ENCODE peak calls at places on chromosomes 16 and 17, in five cellular contexts. T is heart right ventricle; B is CD8-positive, alpha-beta memory T cell; A is tibial artery; L is aorta. D is an unnamed sample.

GRCh38 chr17:17356149-17356930 is 53.2 kb downstream of the NT5M start:
- DNase-seq in T (peak; percentile 79), B (peak; percentile 61), L (peak; percentile 79), A (peak; percentile 83), D (peak; percentile 65)

GRCh38 chr16:70348991-70349390 is 2.3 kb downstream of the DDX19A start:
- DNase-seq in T (peak; percentile 21), B (no peak), A (no peak), L (no peak), D (no peak)

GRCh38 chr17:73394523-73395450 is 83.0 kb upstream of the CDC42EP4 start:
- DNase-seq in B (no peak), T (no peak), A (no peak), L (no peak), D (no peak)

GRCh38 chr17:78785663-78786057 is 3.6 kb upstream of the CYTH1 start:
- DNase-seq in T (no peak), A (peak; percentile 39), L (no peak), B (no peak), D (no peak)

GRCh38 chr16:31083981-31084380 is 4.8 kb downstream of the PRSS53 start:
- DNase-seq in A (no peak), T (no peak), L (no peak), B (no peak), D (no peak)

GRCh38 chr16:53743149-53743566 is 39.2 kb downstream of the FTO start:
- DNase-seq in A (no peak), T (no peak), B (peak; percentile 1), L (no peak), D (peak; percentile 12)

GRCh38 chr17:77316191-77316641 is 175.4 kb downstream of the SEC14L1 start:
- DNase-seq in B (no peak), T (no peak), L (peak; percentile 79), A (peak; percentile 84), D (no peak)

GRCh38 chr16:55465077-55465896 is 13.7 kb upstream of the MMP2 start:
- DNase-seq in A (peak; percentile 89), T (peak; percentile 87), B (peak; percentile 57), L (peak; percentile 90), D (peak; percentile 76)

GRCh38 chr17:29571883-29572681 is 3.6 kb downstream of the TP53I13 start:
- DNase-seq in T (peak; percentile 11), B (no peak), L (peak; percentile 56), A (peak; percentile 68), D (no peak)

GRCh38 chr16:67248401-67249177 is at the start of gene SLC9A5:
- DNase-seq in L (peak; percentile 71), A (no peak), B (peak; percentile 30), T (no peak), D (no peak)

GRCh38 chr17:58338907-58339774 is 10.5 kb upstream of the TSPOAP1 start:
- DNase-seq in L (peak; percentile 79), A (peak; percentile 76), T (no peak), B (no peak), D (peak; percentile 31)

GRCh38 chr16:74716355-74716754 is 15.7 kb upstream of the MLKL start:
- DNase-seq in A (no peak), B (no peak), L (no peak), T (no peak), D (no peak)

GRCh38 chr16:17538942-17539341 is 68.2 kb upstream of the XYLT1 start:
- DNase-seq in B (no peak), T (no peak), A (no peak), L (no peak), D (no peak)

GRCh38 chr17:35432176-35433074 is at the start of gene SLFN12:
- DNase-seq in T (peak; percentile 79), B (peak; percentile 73), L (peak; percentile 77), A (peak; percentile 70), D (peak; percentile 74)

GRCh38 chr17:58913552-58913951 is 157.9 kb downstream of the PPM1E start:
- DNase-seq in B (no peak), L (no peak), T (no peak), A (no peak), D (no peak)

GRCh38 chr17:68776451-68776850 is 175.3 kb upstream of the FAM20A start:
- DNase-seq in B (no peak), L (no peak), A (no peak), T (no peak), D (no peak)

GRCh38 chr16:87715658-87716057 is 50.1 kb downstream of the KLHDC4 start:
- DNase-seq in L (no peak), A (no peak), T (no peak), B (no peak), D (no peak)

GRCh38 chr17:77327181-77327565 is 186.4 kb downstream of the SEC14L1 start:
- DNase-seq in A (peak; percentile 67), L (no peak), T (no peak), B (no peak), D (no peak)

GRCh38 chr17:8740486-8740885 is 4.2 kb downstream of the CCDC42 start:
- DNase-seq in B (peak; percentile 68), A (peak; percentile 43), T (no peak), L (no peak), D (peak; percentile 78)

GRCh38 chr16:80669673-80670072 is 128.9 kb downstream of the DYNLRB2 start:
- DNase-seq in L (no peak), B (no peak), T (no peak), A (no peak), D (no peak)

GRCh38 chr16:68645494-68646388 is 631 bp downstream of the CDH3 start:
- DNase-seq in B (no peak), L (no peak), T (no peak), A (no peak), D (no peak)

GRCh38 chr16:81353895-81354294 is 39.1 kb downstream of the GAN start:
- DNase-seq in B (no peak), A (no peak), T (no peak), L (no peak), D (no peak)

GRCh38 chr17:21542991-21543390 is 149.3 kb upstream of the KCNJ18 start:
- DNase-seq in T (no peak), L (no peak), B (no peak), A (peak; percentile 72), D (no peak)

GRCh38 chr17:39738568-39738901 is 797 bp downstream of the GRB7 start:
- DNase-seq in L (no peak), A (no peak), B (peak; percentile 67), T (no peak), D (peak; percentile 87)

GRCh38 chr16:52533296-52533695 is 13.6 kb downstream of the TOX3 start:
- DNase-seq in L (no peak), A (no peak), T (no peak), B (no peak), D (no peak)

GRCh38 chr17:16962804-16963203 is 9.1 kb downstream of the TNFRSF13B start:
- DNase-seq in L (no peak), A (no peak), B (no peak), T (no peak), D (no peak)

GRCh38 chr16:50467943-50468748 is 80.0 kb upstream of the NKD1 start:
- DNase-seq in A (no peak), B (peak; percentile 10), L (no peak), T (no peak), D (no peak)

DNA sequence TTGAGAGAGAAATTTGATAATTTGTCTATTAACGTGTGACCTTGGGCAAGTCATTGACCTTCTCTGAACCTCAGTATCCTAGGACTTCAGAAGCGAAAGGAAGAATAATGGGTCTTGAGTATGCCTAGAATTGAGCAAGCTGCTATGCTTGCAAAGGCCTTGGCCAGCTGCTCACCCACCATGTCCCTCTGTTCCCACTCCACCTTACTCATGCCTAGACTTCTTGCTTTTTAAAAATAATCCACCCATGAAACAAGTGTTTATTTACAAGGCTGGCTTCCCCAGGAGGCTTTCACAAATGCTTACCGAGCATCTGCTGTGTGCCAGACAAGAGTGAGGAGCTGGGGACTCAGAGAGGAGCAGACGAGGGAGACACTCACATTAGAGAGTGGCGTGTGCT is 590.6 kb downstream of the MAF start:
- DNase-seq in B (no peak), T (no peak), L (no peak), A (no peak), D (no peak)
- H3K9me3 ChIP-seq in B (no peaks in the 10 kb centered on the region), T (no peaks in the 10 kb centered on the region), L (no peaks in the 10 kb centered on the region), A (no peaks in the 10 kb centered on the region), D (no peaks in the 10 kb centered on the region)

DNA sequence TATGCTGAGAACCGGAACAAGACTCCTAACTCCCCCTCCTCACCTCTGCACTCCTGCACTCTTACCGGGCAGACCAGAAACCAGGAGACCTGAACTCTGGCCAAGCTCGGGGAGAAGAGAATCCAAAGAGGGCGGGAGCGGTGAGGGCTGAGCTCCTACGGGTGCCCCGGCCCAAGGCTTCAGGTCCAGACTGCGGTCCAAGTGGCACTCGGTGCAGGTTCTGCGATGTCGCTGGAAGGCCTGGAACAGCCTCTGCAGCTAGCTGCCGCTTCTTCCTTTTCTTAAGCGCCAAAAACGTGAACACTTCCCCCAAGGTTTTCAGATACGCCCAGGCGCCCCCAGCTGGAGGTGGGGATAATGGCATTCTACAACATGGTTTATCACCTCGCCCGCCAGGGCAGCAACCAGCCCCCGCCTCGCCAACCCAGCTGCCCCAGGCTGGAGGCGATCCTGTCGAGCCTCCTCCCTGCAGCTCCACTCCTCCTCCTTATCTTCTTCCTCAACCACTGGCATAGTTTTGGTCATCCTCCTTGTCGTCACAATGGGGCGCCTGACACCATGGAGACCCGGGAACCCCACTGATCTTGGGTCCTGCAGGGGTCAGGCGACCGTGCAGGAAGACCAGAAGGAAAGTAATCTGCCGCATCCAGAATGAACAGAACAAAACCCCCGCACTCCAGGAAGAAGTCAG is 1735.9 kb downstream of the TP53TG3F start:
- DNase-seq in T (no peak), L (no peak), B (no peak), A (no peak), D (no peak)
- H3K9me3 ChIP-seq in T (peaks cover 37% of the 10 kb centered on the region), L (no peaks in the 10 kb centered on the region), B (no peaks in the 10 kb centered on the region), A (no peaks in the 10 kb centered on the region), D (no peaks in the 10 kb centered on the region)

GRCh38 chr17:54009502-54009901 is 186.8 kb downstream of the KIF2B start:
- DNase-seq in A (no peak), B (no peak), T (no peak), L (no peak), D (no peak)

GRCh38 chr17:54015734-54016133 is 193.0 kb downstream of the KIF2B start:
- DNase-seq in T (no peak), L (no peak), A (no peak), B (no peak), D (no peak)

GRCh38 chr17:54007855-54008254 is 185.1 kb downstream of the KIF2B start:
- DNase-seq in T (no peak), A (no peak), B (no peak), L (no peak), D (no peak)

DNA sequence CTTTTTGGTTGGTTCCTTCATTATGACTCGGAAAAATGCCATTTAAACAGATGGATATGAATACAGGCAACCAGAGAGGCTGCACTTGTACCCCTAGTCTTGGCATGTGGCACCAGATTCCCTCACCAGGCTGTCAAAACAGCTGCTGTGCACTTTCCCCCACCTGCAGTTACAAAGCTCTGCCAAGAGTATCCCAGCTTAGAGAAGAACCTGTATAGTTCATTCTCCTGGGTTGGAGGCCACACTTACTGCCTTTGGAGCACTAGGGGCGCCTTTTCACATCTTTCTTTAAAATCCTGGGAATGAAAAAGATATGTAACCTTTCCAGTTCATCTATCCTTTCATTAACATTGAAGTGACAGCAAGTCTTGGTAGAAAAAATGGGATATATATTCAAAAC is 190.4 kb downstream of the KIF2B start:
- DNase-seq in A (no peak), L (no peak), B (no peak), T (no peak), D (no peak)
- H3K9me3 ChIP-seq in A (no peaks in the 10 kb centered on the region), L (peaks cover 1% of the 10 kb centered on the region), B (no peaks in the 10 kb centered on the region), T (peaks cover 3% of the 10 kb centered on the region), D (no peaks in the 10 kb centered on the region)

DNA sequence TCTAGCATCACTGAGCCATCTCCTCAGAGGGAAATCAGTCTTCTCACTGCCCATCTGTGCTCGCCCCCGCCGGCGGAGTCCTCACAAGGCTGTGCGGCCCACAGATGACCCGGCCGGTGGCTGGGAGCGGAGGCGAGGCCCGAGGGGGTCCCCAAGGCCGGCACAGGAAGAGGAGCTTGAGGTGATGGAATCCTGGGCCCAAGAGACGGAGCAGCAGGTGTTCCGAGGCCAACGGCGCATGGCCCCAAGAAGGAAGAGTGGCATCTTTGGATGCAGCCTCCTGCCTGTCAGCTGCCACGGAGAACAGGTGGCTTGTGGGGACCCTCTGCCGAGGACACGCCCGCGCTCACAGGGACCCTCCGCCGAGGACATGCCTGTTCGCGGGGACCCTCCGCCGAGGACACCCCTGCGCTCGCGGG is 72.7 kb upstream of the GNG13 start:
- DNase-seq in L (peak; percentile 31), B (no peak), T (no peak), A (no peak), D (no peak)
- H3K9me3 ChIP-seq in L (no peaks in the 10 kb centered on the region), B (no peaks in the 10 kb centered on the region), T (no peaks in the 10 kb centered on the region), A (no peaks in the 10 kb centered on the region), D (no peaks in the 10 kb centered on the region)